ENCODE peak calls at places on chromosomes 2 and 18, in eight cellular contexts. H is bronchial epithelial cell, U is iris pigment epithelial cell, P is psoas muscle, N is HepG2, Y is left lung, G is mesenchymal stem cell, S is fibroblast of lung. D is an unnamed sample.

GRCh38 chr18:61824733-61825363 is 68.0 kb downstream of the RNF152 start:
- DNase-seq in H (peak), U (peak), P (no peak), N (no peak), Y (no peak), G (peak), S (no peak), D (no peak)

GRCh38 chr2:237724811-237725478 is 73.6 kb upstream of the RBM44 start:
- DNase-seq in H (no peak), U (no peak), P (no peak), N (no peak), Y (no peak), G (no peak), S (no peak), D (no peak)

GRCh38 chr2:129160879-129161278 is 818.6 kb upstream of the RAB6C start:
- DNase-seq in H (no peak), U (no peak), P (no peak), N (no peak), Y (no peak), G (no peak), S (no peak), D (no peak)

GRCh38 chr18:10460414-10461018 is 6.1 kb downstream of the APCDD1 start:
- DNase-seq in H (no peak), U (no peak), P (no peak), N (no peak), Y (no peak), G (no peak), S (no peak), D (no peak)

GRCh38 chr18:1691860-1692259 is 787.2 kb downstream of the ADCYAP1 start:
- DNase-seq in H (no peak), U (no peak), P (no peak), N (no peak), Y (no peak), G (no peak), S (no peak), D (no peak)

GRCh38 chr18:30302181-30302580 is 740.4 kb downstream of the DSC3 start:
- DNase-seq in H (peak), U (no peak), P (no peak), N (no peak), Y (no peak), G (no peak), S (no peak), D (no peak)

GRCh38 chr2:239009001-239009961 is 161.4 kb downstream of the TWIST2 start:
- DNase-seq in H (no peak), U (no peak), P (no peak), N (no peak), Y (no peak), G (no peak), S (no peak), D (peak)

GRCh38 chr2:173830169-173830568 is 135.0 kb downstream of the SP3 start:
- DNase-seq in H (no peak), U (no peak), P (no peak), N (no peak), Y (no peak), G (no peak), S (peak), D (no peak)

GRCh38 chr2:130365963-130366362 is 10.1 kb downstream of the PTPN18 start:
- DNase-seq in H (no peak), U (no peak), P (no peak), N (no peak), Y (no peak), G (no peak), S (no peak), D (no peak)

GRCh38 chr2:16318474-16319195 is 347.0 kb downstream of the CYRIA start:
- DNase-seq in H (peak), U (no peak), P (no peak), N (no peak), Y (no peak), G (no peak), S (no peak), D (no peak)

GRCh38 chr2:37005118-37005868 is 39.0 kb upstream of the STRN start:
- DNase-seq in H (peak), U (peak), P (no peak), N (peak), Y (no peak), G (peak), S (peak), D (no peak)

GRCh38 chr2:181876614-181877063 is 14.9 kb upstream of the ITPRID2 start:
- DNase-seq in H (peak), U (peak), P (no peak), N (no peak), Y (no peak), G (peak), S (peak), D (no peak)

GRCh38 chr2:15745907-15746306 is 154.2 kb downstream of the DDX1 start:
- DNase-seq in H (no peak), U (no peak), P (no peak), N (no peak), Y (no peak), G (no peak), S (no peak), D (no peak)

GRCh38 chr2:240739797-240740196 is 48.1 kb downstream of the AQP12A start:
- DNase-seq in H (peak), U (no peak), P (no peak), N (no peak), Y (no peak), G (no peak), S (no peak), D (no peak)

GRCh38 chr18:57737661-57738060 is 65.5 kb downstream of the ATP8B1 start:
- DNase-seq in H (peak), U (peak), P (peak), N (peak), Y (peak), G (peak), S (peak), D (no peak)

GRCh38 chr2:206873426-206873825 is 65.9 kb upstream of the CPO start:
- DNase-seq in H (no peak), U (no peak), P (no peak), N (no peak), Y (no peak), G (no peak), S (no peak), D (peak)

GRCh38 chr18:9775172-9775571 is 67.1 kb downstream of the RAB31 start:
- DNase-seq in H (no peak), U (peak), P (no peak), N (no peak), Y (no peak), G (peak), S (no peak), D (no peak)

GRCh38 chr2:7497223-7497622 is 580.0 kb downstream of the RNF144A start:
- DNase-seq in H (no peak), U (no peak), P (no peak), N (no peak), Y (no peak), G (peak), S (no peak), D (no peak)

GRCh38 chr18:48922801-48923730 is 27.7 kb downstream of the SMAD7 start:
- DNase-seq in H (no peak), U (peak), P (peak), N (no peak), Y (peak), G (peak), S (peak), D (no peak)

GRCh38 chr2:219515874-219516629 is 1.8 kb downstream of the ASIC4 start:
- DNase-seq in H (no peak), U (no peak), P (no peak), N (no peak), Y (peak), G (no peak), S (no peak), D (no peak)

GRCh38 chr2:75238670-75239330 is 39.5 kb upstream of the TACR1 start:
- DNase-seq in H (peak), U (peak), P (no peak), N (no peak), Y (no peak), G (peak), S (peak), D (no peak)

GRCh38 chr2:100589527-100589926 is 26.7 kb downstream of the PDCL3 start:
- DNase-seq in H (no peak), U (no peak), P (no peak), N (no peak), Y (no peak), G (no peak), S (no peak), D (no peak)

GRCh38 chr2:10919776-10920606 is 8.3 kb downstream of the KCNF1 start:
- DNase-seq in H (no peak), U (no peak), P (no peak), N (no peak), Y (peak), G (no peak), S (no peak), D (no peak)

GRCh38 chr2:106020821-106021316 is 173.2 kb downstream of the UXS1 start:
- DNase-seq in H (no peak), U (no peak), P (no peak), N (no peak), Y (no peak), G (no peak), S (no peak), D (no peak)

GRCh38 chr2:46032996-46033395 is 264.2 kb upstream of the EPAS1 start:
- DNase-seq in H (peak), U (no peak), P (no peak), N (peak), Y (no peak), G (no peak), S (no peak), D (no peak)

GRCh38 chr2:184394642-184395041 is 203.7 kb upstream of the ZNF804A start:
- DNase-seq in H (no peak), U (no peak), P (no peak), N (no peak), Y (no peak), G (no peak), S (no peak), D (no peak)

GRCh38 chr2:85807756-85808155 is 54.0 kb downstream of the ATOH8 start:
- DNase-seq in H (no peak), U (no peak), P (no peak), N (no peak), Y (no peak), G (no peak), S (no peak), D (no peak)

GRCh38 chr2:170816499-170817246 is at the start of gene GAD1:
- DNase-seq in H (peak), U (peak), P (peak), N (peak), Y (peak), G (peak), S (peak), D (peak)

GRCh38 chr2:167582619-167583018 is 664.8 kb downstream of the STK39 start:
- DNase-seq in H (no peak), U (no peak), P (no peak), N (no peak), Y (peak), G (no peak), S (peak), D (no peak)

GRCh38 chr2:74002515-74003391 is 18.0 kb downstream of the TET3 start:
- DNase-seq in H (peak), U (peak), P (peak), N (peak), Y (peak), G (peak), S (peak), D (no peak)

D was measured in LNCaP clone FGC.